ENCODE peak calls at places on chromosomes 7 and 10, in six cellular contexts. Y is psoas muscle; N is IMR-90; M is GM23338; I is activated CD8-positive, alpha-beta T cell treated with anti-CD3 and anti-CD28 coated beads for 36 hours; P is upper lobe of right lung. A is an unnamed sample.

GRCh38 chr10:72328045-72328828 is 26.5 kb downstream of the DNAJB12 start:
- ATAC-seq in P (peak), Y (peak), M (peak), I (peak), N (peak), A (peak)

GRCh38 chr10:6409982-6410694 is 169.9 kb downstream of the PRKCQ start:
- ATAC-seq in P (peak), Y (peak), M (peak), N (peak), I (peak), A (peak)

GRCh38 chr7:123784263-123784662 is 35.5 kb upstream of the WASL start:
- ATAC-seq in M (no peak), I (no peak), N (no peak), Y (no peak), P (peak), A (peak)

GRCh38 chr7:97117035-97117371 is 495 bp upstream of the SDHAF3 start:
- ATAC-seq in I (no peak), Y (no peak), M (peak), N (peak), P (no peak), A (peak)

GRCh38 chr7:111568419-111568818 is 6.1 kb upstream of the IMMP2L start:
- ATAC-seq in N (no peak), P (no peak), M (no peak), Y (no peak), I (no peak), A (no peak)

GRCh38 chr10:127892743-127893142 is at the start of gene CLRN3:
- ATAC-seq in N (no peak), I (no peak), M (no peak), P (peak), Y (no peak), A (no peak)

GRCh38 chr7:42480304-42480665 is 243.3 kb upstream of the GLI3 start:
- ATAC-seq in N (no peak), Y (no peak), P (peak), I (no peak), M (no peak), A (peak)

GRCh38 chr7:74311305-74311744 is 22.1 kb downstream of the CLIP2 start:
- ATAC-seq in I (peak), N (no peak), Y (no peak), P (no peak), M (no peak), A (no peak)

GRCh38 chr10:11757452-11757819 is 15.3 kb downstream of the ECHDC3 start:
- ATAC-seq in P (peak), Y (peak), I (no peak), M (no peak), N (peak), A (peak)

GRCh38 chr7:120272261-120272895 is 597 bp upstream of the KCND2 start:
- ATAC-seq in N (peak), I (no peak), P (peak), M (peak), Y (peak), A (peak)

GRCh38 chr7:27098493-27099223 is 2.9 kb upstream of the HOXA1 start:
- ATAC-seq in I (no peak), N (no peak), P (no peak), M (peak), Y (peak), A (no peak)
- TF ChIP-seq CTCF in I (no peak), N (no peak), P (no peak), M (no peak), Y (no peak), A (no peak)

DNA sequence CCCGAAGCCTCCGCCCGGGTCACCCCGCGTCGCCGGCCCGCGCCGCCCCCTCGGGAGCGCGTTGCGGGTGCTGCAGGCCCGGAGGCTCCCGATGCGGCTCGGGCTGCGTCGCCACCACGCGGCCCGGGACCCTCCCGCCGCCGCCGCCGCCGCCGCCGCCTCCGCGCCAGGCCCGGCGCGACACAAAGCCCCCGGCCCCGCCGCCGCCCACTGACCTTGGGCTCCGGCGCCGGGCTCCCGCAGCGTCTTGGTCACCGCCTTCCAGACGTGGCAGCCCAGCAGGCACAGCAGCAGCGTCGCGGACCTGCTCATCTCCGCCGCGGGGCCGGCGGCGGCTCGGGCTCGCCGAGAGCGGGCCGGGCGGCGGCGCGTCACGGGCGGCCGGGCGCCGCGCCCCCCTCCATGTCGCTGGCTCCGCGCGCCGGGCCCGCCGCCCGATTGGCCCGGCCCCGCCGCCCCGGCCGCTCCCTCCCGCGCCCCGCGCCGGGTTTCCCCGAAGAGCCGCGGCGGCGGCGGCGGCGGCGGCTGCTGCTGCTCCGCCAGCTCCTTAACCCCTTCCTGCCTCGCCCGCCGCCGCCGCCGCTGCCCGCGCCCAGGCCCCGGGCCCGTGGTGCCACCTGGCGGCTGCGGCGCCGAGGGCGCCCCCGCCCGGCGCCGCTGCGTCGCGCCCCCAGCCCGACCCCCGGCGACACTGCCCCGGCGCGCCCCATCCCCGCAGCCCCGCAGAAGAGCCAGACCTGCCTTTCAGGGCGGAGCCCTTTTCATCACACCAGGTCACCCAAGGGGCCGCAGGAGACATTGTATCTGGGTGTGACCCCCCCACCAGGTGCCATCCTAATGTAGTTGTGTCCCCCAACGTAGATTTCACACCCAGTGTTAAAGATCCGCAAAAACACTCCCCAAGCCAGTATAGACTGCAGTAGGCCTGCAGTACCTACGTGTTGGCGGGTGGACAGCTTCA is at the start of gene FAM171A1:
- ATAC-seq in N (peak), Y (peak), P (peak), M (peak), I (peak), A (peak)
- TF ChIP-seq CTCF in N (peak), Y (peak), P (no peak), M (no peak), I (no peak), A (peak)

DNA sequence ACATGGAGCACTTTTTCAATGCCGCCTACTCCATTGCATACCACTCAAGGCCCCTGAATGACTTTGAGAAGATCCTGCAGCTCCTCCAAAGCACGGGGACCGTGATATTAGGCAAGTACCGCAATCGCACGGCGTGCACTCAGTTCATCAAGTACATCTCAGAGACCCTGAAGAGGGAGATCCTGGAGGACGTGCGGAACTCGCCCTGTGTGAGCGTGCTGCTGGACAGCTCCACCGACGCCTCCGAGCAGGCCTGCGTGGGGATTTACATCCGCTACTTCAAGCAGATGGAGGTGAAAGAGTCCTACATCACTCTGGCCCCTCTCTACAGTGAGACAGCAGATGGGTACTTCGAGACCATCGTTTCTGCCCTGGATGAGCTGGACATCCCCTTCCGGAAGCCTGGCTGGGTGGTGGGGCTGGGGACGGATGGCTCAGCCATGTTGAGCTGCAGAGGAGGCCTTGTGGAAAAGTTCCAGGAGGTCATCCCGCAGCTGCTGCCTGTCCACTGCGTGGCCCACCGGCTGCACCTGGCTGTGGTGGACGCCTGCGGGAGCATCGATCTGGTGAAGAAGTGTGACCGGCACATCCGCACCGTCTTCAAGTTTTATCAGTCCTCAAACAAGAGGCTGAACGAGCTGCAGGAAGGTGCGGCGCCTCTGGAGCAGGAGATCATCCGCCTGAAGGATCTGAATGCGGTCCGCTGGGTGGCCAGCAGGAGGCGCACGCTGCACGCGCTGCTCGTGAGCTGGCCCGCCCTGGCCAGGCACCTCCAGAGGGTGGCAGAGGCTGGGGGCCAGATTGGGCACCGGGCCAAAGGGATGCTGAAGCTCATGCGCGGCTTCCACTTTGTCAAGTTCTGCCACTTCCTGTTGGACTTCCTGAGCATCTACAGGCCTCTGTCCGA is 12.7 kb upstream of the ATP6V0E2 start:
- ATAC-seq in M (peak), I (no peak), Y (no peak), P (peak), N (no peak), A (no peak)
- TF ChIP-seq CTCF in M (peak), I (peak), Y (peak), P (peak), N (no peak), A (peak)

GRCh38 chr10:125700355-125700911 is 17.5 kb upstream of the TEX36 start:
- ATAC-seq in P (no peak), N (peak), M (no peak), Y (no peak), I (no peak), A (no peak)
- TF ChIP-seq CTCF in P (no peak), N (peak), M (peak), Y (no peak), I (no peak), A (no peak)

GRCh38 chr7:92720604-92721350 is 115.6 kb downstream of the CDK6 start:
- ATAC-seq in I (no peak), P (no peak), M (no peak), N (no peak), Y (no peak), A (no peak)
- TF ChIP-seq CTCF in I (no peak), P (no peak), M (peak), N (no peak), Y (no peak), A (no peak)

GRCh38 chr7:137488038-137488437 is 144.5 kb upstream of the PTN start:
- ATAC-seq in P (no peak), N (peak), I (no peak), M (no peak), Y (no peak), A (no peak)
- TF ChIP-seq CTCF in P (no peak), N (peak), I (no peak), M (peak), Y (no peak), A (no peak)

DNA sequence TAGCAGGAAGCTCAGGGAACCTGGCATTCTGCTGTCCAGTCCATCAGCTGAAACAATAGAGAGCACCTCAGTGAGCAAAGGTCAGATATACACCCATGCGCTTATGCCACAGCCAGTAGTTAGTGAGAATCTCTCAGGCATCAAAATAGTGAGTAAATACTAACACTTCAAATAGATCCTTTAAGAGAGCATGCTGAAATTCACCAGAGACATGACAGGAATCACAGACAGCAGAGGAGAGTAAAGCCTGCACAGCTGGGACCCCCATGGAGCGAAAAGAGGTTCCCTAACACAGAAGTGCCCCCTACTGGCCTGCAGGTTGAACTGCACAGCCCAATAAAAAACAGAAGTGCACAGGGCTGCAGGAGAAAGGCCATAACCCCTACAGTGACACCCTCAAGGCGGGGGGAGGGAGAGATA is 57.6 kb upstream of the ANTXRL start:
- ATAC-seq in N (peak), M (peak), Y (no peak), P (peak), I (peak), A (no peak)
- TF ChIP-seq CTCF in N (peak), M (peak), Y (peak), P (peak), I (peak), A (peak)

GRCh38 chr7:151013356-151013727 is 11.0 kb downstream of the ATG9B start:
- ATAC-seq in Y (no peak), N (no peak), P (no peak), M (peak), I (peak), A (no peak)

GRCh38 chr7:151012921-151013347 is 11.4 kb downstream of the ATG9B start:
- ATAC-seq in N (peak), P (peak), M (peak), I (no peak), Y (no peak), A (no peak)

GRCh38 chr7:151014950-151015349 is 9.3 kb downstream of the ATG9B start:
- ATAC-seq in P (no peak), Y (peak), I (no peak), N (no peak), M (no peak), A (no peak)

GRCh38 chr7:151012031-151012692 is 12.1 kb downstream of the ATG9B start:
- ATAC-seq in N (no peak), P (no peak), M (no peak), Y (no peak), I (no peak), A (no peak)

DNA sequence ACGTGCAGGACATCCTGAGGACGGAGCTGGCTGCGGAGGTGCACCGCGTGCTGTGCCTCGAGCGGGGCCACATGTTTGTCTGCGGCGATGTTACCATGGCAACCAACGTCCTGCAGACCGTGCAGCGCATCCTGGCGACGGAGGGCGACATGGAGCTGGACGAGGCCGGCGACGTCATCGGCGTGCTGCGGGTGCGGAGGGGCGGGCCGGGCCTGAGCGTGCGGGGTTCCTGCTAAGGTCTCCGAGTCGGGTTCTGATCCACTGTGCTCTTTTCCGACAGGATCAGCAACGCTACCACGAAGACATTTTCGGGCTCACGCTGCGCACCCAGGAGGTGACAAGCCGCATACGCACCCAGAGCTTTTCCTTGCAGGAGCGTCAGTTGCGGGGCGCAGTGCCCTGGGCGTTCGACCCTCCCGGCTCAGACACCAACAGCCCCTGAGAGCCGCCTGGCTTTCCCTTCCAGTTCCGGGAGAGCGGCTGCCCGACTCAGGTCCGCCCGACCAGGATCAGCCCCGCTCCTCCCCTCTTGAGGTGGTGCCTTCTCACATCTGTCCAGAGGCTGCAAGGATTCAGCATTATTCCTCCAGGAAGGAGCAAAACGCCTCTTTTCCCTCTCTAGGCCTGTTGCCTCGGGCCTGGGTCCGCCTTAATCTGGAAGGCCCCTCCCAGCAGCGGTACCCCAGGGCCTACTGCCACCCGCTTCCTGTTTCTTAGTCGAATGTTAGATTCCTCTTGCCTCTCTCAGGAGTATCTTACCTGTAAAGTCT is 10.4 kb downstream of the ATG9B start:
- ATAC-seq in I (peak), P (peak), N (no peak), M (peak), Y (peak), A (peak)
- TF ChIP-seq CTCF in I (no peak), P (no peak), N (no peak), M (no peak), Y (no peak), A (no peak)

GRCh38 chr7:47383064-47383463 is 198.8 kb downstream of the TNS3 start:
- ATAC-seq in M (no peak), Y (no peak), I (no peak), P (no peak), N (no peak), A (no peak)
- TF ChIP-seq CTCF in M (no peak), Y (no peak), I (no peak), P (no peak), N (peak), A (no peak)